ENCODE peak calls at places on chromosomes 1 and 21, in eight cellular contexts. L is ascending aorta; H is PC-3; U is effector memory CD4-positive, alpha-beta T cell; D is right atrium auricular region; Y is left ventricle myocardium inferior; E is left lung; Q is SJCRH30. T is an unnamed sample.

GRCh38 chr1:157993179-157994080 is at the start of gene KIRREL1:
- DNase-seq in H (peak; percentile 66), L (peak; percentile 81), Y (peak; percentile 67), U (no peak), D (no peak), E (peak; percentile 59), Q (peak; percentile 68), T (peak; percentile 51)

GRCh38 chr1:19689856-19690255 is 25.2 kb downstream of the HTR6 start:
- DNase-seq in U (no peak), Y (no peak), Q (no peak), E (no peak), L (no peak), H (no peak), D (no peak), T (peak; percentile 7)

GRCh38 chr1:155813672-155814071 is 43.3 kb downstream of the GON4L start:
- DNase-seq in L (no peak), Y (no peak), D (no peak), Q (no peak), U (no peak), E (no peak), H (no peak), T (no peak)

GRCh38 chr1:109789771-109790170 is 26.0 kb upstream of the EPS8L3 start:
- DNase-seq in H (no peak), D (no peak), E (peak; percentile 22), L (peak; percentile 22), Y (no peak), Q (no peak), U (no peak), T (no peak)

GRCh38 chr1:182615468-182616129 is 11.4 kb upstream of the RGS16 start:
- DNase-seq in H (no peak), D (peak; percentile 77), L (peak; percentile 92), Y (peak; percentile 48), U (peak; percentile 45), Q (peak; percentile 83), E (peak; percentile 54), T (no peak)

GRCh38 chr1:205824180-205824579 is 11.2 kb upstream of the SLC41A1 start:
- DNase-seq in L (no peak), Y (no peak), Q (no peak), U (no peak), D (no peak), E (no peak), H (no peak), T (no peak)

GRCh38 chr1:25796807-25797458 is 3.1 kb upstream of the SELENON start:
- DNase-seq in H (peak; percentile 84), L (peak; percentile 92), Q (peak; percentile 87), E (peak; percentile 83), U (peak; percentile 58), Y (peak; percentile 87), D (peak; percentile 92), T (peak; percentile 99)

GRCh38 chr1:156103521-156103947 is 11.0 kb upstream of the LMNA start:
- DNase-seq in E (peak; percentile 61), Q (no peak), D (no peak), U (peak; percentile 39), Y (no peak), H (peak; percentile 45), L (peak; percentile 82), T (no peak)

GRCh38 chr21:28554660-28555475 is 437.8 kb downstream of the LTN1 start:
- DNase-seq in Y (no peak), D (no peak), H (no peak), U (no peak), E (no peak), Q (no peak), L (no peak), T (no peak)

GRCh38 chr1:213858581-213858980 is 129.2 kb upstream of the PROX1 start:
- DNase-seq in L (no peak), U (no peak), Q (no peak), D (no peak), E (no peak), H (no peak), Y (no peak), T (peak; percentile 18)

GRCh38 chr1:227753999-227754764 is 18.9 kb downstream of the SNAP47 start:
- DNase-seq in Y (peak; percentile 71), Q (no peak), D (no peak), L (no peak), U (no peak), H (peak; percentile 35), E (no peak), T (no peak)

GRCh38 chr1:197129698-197130097 is 16.8 kb downstream of the ASPM start:
- DNase-seq in Y (no peak), E (no peak), U (no peak), H (no peak), D (no peak), Q (no peak), L (no peak), T (no peak)

GRCh38 chr1:17890056-17890814 is 135.1 kb downstream of the ACTL8 start:
- DNase-seq in U (no peak), D (no peak), L (no peak), Y (no peak), E (no peak), Q (no peak), H (no peak), T (peak; percentile 29)

GRCh38 chr21:34187935-34188334 is 114.6 kb downstream of the MRPS6 start:
- DNase-seq in U (no peak), E (peak; percentile 83), D (no peak), H (no peak), Q (no peak), L (peak; percentile 58), Y (peak; percentile 53), T (peak; percentile 38)

GRCh38 chr21:35749904-35750303 is 310.4 kb downstream of the SETD4 start:
- DNase-seq in Q (no peak), U (no peak), E (no peak), L (no peak), H (no peak), D (no peak), Y (no peak), T (no peak)

DNA sequence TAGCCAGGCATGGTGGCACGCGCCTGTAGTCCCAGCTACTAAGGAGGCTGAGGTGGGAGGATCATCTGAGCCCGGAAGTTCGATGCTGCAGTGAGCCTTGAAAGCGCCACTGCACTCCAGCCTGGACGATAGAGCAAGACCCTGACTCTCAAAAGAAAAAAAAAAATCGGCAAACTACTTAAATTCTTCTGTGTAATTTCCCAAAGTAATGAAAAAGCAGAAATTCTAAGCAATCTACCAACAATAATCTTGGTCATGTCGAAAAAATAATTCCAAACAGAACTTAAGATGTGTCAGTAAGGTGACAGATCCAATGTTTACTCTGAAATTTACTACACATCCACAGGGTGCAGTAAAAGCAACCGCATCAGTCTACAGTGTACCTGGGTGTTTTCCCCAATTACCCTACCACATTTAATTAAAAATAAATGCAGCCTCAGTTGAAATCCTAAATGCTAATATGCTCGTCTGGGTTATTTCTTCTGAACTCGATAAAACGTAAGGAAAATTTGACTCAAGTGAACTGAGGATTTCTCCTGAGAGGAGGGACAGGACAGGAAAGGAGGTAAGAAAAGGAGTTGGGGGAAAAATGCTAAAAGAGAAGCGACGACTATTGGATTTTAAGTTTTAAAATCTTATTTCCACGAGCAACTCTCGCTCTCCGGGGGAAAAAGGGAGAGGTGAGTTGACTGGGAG is 801 bp downstream of the EPRS1 start:
- DNase-seq in E (no peak), D (no peak), U (no peak), L (no peak), Y (no peak), Q (no peak), H (peak; percentile 54), T (peak; percentile 18)
- H3K27ac ChIP-seq in E (peak overlapping the region; percentile 88), D (peak overlapping the region; percentile 94), U (peak overlapping the region; percentile 91), L (peak overlapping the region; percentile 84), Y (peak overlapping the region; percentile 90), Q (peak overlapping the region; percentile 19), H (peak overlapping the region; percentile 36), T (peak overlapping the region; percentile 80)

GRCh38 chr1:53963472-53963871 is 17.3 kb downstream of the LRRC42 start:
- DNase-seq in D (no peak), H (no peak), U (no peak), Y (no peak), Q (no peak), E (no peak), L (no peak), T (no peak)

GRCh38 chr1:53959664-53960250 is 13.6 kb downstream of the LRRC42 start:
- DNase-seq in H (peak; percentile 70), E (no peak), Y (no peak), D (no peak), U (no peak), Q (no peak), L (no peak), T (no peak)

GRCh38 chr1:53966794-53967193 is 20.6 kb downstream of the LRRC42 start:
- DNase-seq in U (no peak), L (no peak), Y (no peak), E (no peak), D (no peak), Q (no peak), H (no peak), T (no peak)

GRCh38 chr1:53964109-53964508 is 18.0 kb downstream of the LRRC42 start:
- DNase-seq in H (no peak), Y (no peak), Q (no peak), L (no peak), U (no peak), D (no peak), E (no peak), T (no peak)

GRCh38 chr1:53962395-53962794 is 16.2 kb downstream of the LRRC42 start:
- DNase-seq in U (no peak), H (no peak), Q (no peak), Y (no peak), D (no peak), E (no peak), L (no peak), T (no peak)
- H3K36me3 ChIP-seq in U (peaks cover 26% of the 10 kb centered on the region), H (peaks cover 35% of the 10 kb centered on the region), Q (peaks cover 66% of the 10 kb centered on the region), Y (peaks cover 80% of the 10 kb centered on the region), D (peaks cover 58% of the 10 kb centered on the region), E (peaks cover 74% of the 10 kb centered on the region), L (peaks cover 51% of the 10 kb centered on the region), T (peaks cover 35% of the 10 kb centered on the region)

GRCh38 chr1:162195567-162195966 is 126.1 kb downstream of the NOS1AP start:
- DNase-seq in Y (no peak), D (no peak), E (no peak), L (no peak), H (no peak), Q (no peak), U (no peak), T (no peak)
- H3K4me1 ChIP-seq in Y (peaks cover 79% of the 10 kb centered on the region), D (peaks cover 56% of the 10 kb centered on the region), E (peaks cover 4% of the 10 kb centered on the region), L (peaks cover 3% of the 10 kb centered on the region), H (peaks cover 14% of the 10 kb centered on the region), Q (no peaks in the 10 kb centered on the region), U (no peaks in the 10 kb centered on the region), T (peaks cover 51% of the 10 kb centered on the region)

GRCh38 chr1:23530089-23530749 is 814 bp downstream of the E2F2 start:
- DNase-seq in H (no peak), Y (no peak), D (no peak), U (no peak), Q (no peak), L (no peak), E (no peak), T (no peak)

GRCh38 chr1:23527366-23527765 is 3.7 kb downstream of the E2F2 start:
- DNase-seq in Q (no peak), U (no peak), L (no peak), Y (no peak), D (no peak), H (no peak), E (no peak), T (no peak)

GRCh38 chr1:23526329-23527041 is 4.5 kb downstream of the E2F2 start:
- DNase-seq in Y (no peak), E (no peak), H (no peak), L (no peak), Q (no peak), U (no peak), D (no peak), T (no peak)

GRCh38 chr1:23529146-23530088 is 1.6 kb downstream of the E2F2 start:
- DNase-seq in E (no peak), L (no peak), D (no peak), Q (peak; percentile 52), U (no peak), Y (no peak), H (peak; percentile 27), T (no peak)

GRCh38 chr1:23528245-23528978 is 2.6 kb downstream of the E2F2 start:
- DNase-seq in E (peak; percentile 93), U (peak; percentile 60), H (peak; percentile 97), L (peak; percentile 83), Q (peak; percentile 97), Y (peak; percentile 80), D (peak; percentile 87), T (peak; percentile 83)
- H3K27ac ChIP-seq in E (peak overlapping the region; percentile 91), U (peak overlapping the region; percentile 64), H (peak overlapping the region; percentile 60), L (no peak overlapping the region), Q (peak overlapping the region; percentile 90), Y (peak overlapping the region; percentile 33), D (no peak overlapping the region), T (no peak overlapping the region)